ENCODE peak calls at places on chromosomes 5 and 9, in five cellular contexts. H, D, X, G and Q are unnamed samples.

GRCh38 chr9:84271004-84271886 is 69.3 kb downstream of the SLC28A3 start:
- DNase-seq in D (peak), G (no peak), H (peak), X (peak), Q (peak)

GRCh38 chr5:61357745-61358144 is 25.7 kb downstream of the ZSWIM6 start:
- DNase-seq in G (no peak), D (no peak), H (peak), X (no peak), Q (peak)

GRCh38 chr9:92897323-92897722 is 19.5 kb upstream of the ZNF484 start:
- DNase-seq in G (no peak), D (no peak), H (no peak), X (no peak), Q (no peak)

GRCh38 chr5:168109441-168109840 is 182.0 kb upstream of the WWC1 start:
- DNase-seq in G (no peak), X (no peak), H (no peak), D (no peak), Q (no peak)

GRCh38 chr9:124602204-124602603 is 95.0 kb upstream of the NR5A1 start:
- DNase-seq in X (no peak), D (no peak), G (no peak), H (no peak), Q (no peak)

GRCh38 chr9:95030920-95031662 is 286.4 kb downstream of the FANCC start:
- DNase-seq in G (no peak), D (no peak), H (no peak), X (no peak), Q (no peak)

GRCh38 chr5:139903805-139904565 is 108.4 kb downstream of the PSD2 start:
- DNase-seq in H (peak), G (no peak), D (no peak), X (peak), Q (no peak)

GRCh38 chr5:39779836-39780235 is 355.1 kb upstream of the DAB2 start:
- DNase-seq in H (no peak), G (no peak), X (no peak), D (no peak), Q (no peak)

GRCh38 chr5:74945561-74946165 is 79.5 kb upstream of the FAM169A start:
- DNase-seq in D (no peak), H (no peak), G (no peak), X (no peak), Q (no peak)